ENCODE peak calls at places on chromosomes 1 and 21, in ten cellular contexts. H, R, D, W, Z, I, E, K, L and T are unnamed samples.

GRCh38 chr21:44299085-44299457 is 782 bp upstream of the PFKL start:
- DNase-seq in H (no peak), R (peak; percentile 11), D (no peak), W (peak; percentile 13), Z (peak; percentile 27), I (no peak), E (no peak), K (no peak), L (no peak), T (no peak)

GRCh38 chr1:2318294-2319278 is 72.8 kb downstream of the MORN1 start:
- DNase-seq in H (no peak), R (no peak), D (no peak), W (no peak), Z (no peak), I (no peak), E (no peak), K (no peak), L (no peak), T (no peak)

GRCh38 chr1:183089025-183089639 is 65.9 kb downstream of the LAMC1 start:
- DNase-seq in H (no peak), R (no peak), D (no peak), W (peak; percentile 23), Z (peak; percentile 55), I (no peak), E (no peak), K (peak; percentile 44), L (no peak), T (no peak)

GRCh38 chr1:68111804-68112436 is 61.5 kb upstream of the DIRAS3 start:
- DNase-seq in H (peak; percentile 64), R (peak; percentile 88), D (peak; percentile 43), W (peak; percentile 79), Z (peak; percentile 47), I (peak; percentile 66), E (peak; percentile 56), K (peak; percentile 58), L (peak; percentile 77), T (peak; percentile 67)

GRCh38 chr21:15749045-15749867 is 19.5 kb downstream of the USP25 start:
- DNase-seq in H (no peak), R (peak; percentile 48), D (no peak), W (peak; percentile 50), Z (no peak), I (no peak), E (no peak), K (no peak), L (no peak), T (no peak)

GRCh38 chr1:31954607-31955283 is 16.6 kb upstream of the PTP4A2 start:
- DNase-seq in H (peak; percentile 82), R (peak; percentile 89), D (no peak), W (peak; percentile 91), Z (no peak), I (peak; percentile 89), E (peak; percentile 78), K (peak; percentile 77), L (no peak), T (peak; percentile 76)

GRCh38 chr1:35449334-35450008 is 107.7 kb downstream of the KIAA0319L start:
- DNase-seq in H (no peak), R (no peak), D (no peak), W (peak; percentile 88), Z (no peak), I (no peak), E (no peak), K (no peak), L (no peak), T (no peak)

GRCh38 chr1:93140106-93140505 is 40.1 kb downstream of the TMED5 start:
- DNase-seq in H (no peak), R (no peak), D (no peak), W (no peak), Z (no peak), I (no peak), E (no peak), K (no peak), L (no peak), T (no peak)

GRCh38 chr1:18794561-18794960 is 64.9 kb downstream of the TAS1R2 start:
- DNase-seq in H (no peak), R (no peak), D (peak; percentile 87), W (peak; percentile 12), Z (peak; percentile 34), I (no peak), E (peak; percentile 22), K (no peak), L (peak; percentile 55), T (no peak)

GRCh38 chr1:29640428-29640785 is 404.1 kb downstream of the PTPRU start:
- DNase-seq in H (no peak), R (no peak), D (no peak), W (no peak), Z (no peak), I (no peak), E (no peak), K (no peak), L (no peak), T (no peak)

GRCh38 chr1:73953186-73953585 is 244.8 kb downstream of the LRRIQ3 start:
- DNase-seq in H (no peak), R (no peak), D (no peak), W (no peak), Z (no peak), I (no peak), E (no peak), K (no peak), L (no peak), T (no peak)

GRCh38 chr1:112805155-112805853 is 90.2 kb upstream of the PPM1J start:
- DNase-seq in H (no peak), R (no peak), D (no peak), W (no peak), Z (no peak), I (no peak), E (no peak), K (no peak), L (no peak), T (no peak)
- H3K4me1 ChIP-seq in H (no peaks in the 10 kb centered on the region), R (peaks cover 3% of the 10 kb centered on the region), D (peaks cover 21% of the 10 kb centered on the region), W (peaks cover 6% of the 10 kb centered on the region), Z (peaks cover 66% of the 10 kb centered on the region), I (no peaks in the 10 kb centered on the region), E (no peaks in the 10 kb centered on the region), K (peaks cover 3% of the 10 kb centered on the region), L (peaks cover 8% of the 10 kb centered on the region), T (peaks cover 6% of the 10 kb centered on the region)

GRCh38 chr1:16644179-16645043 is 22.3 kb downstream of the RNU1-3 start:
- DNase-seq in H (peak; percentile 99), R (peak; percentile 99), D (peak; percentile 99), W (peak; percentile 99), Z (peak; percentile 98), I (peak; percentile 98), E (peak; percentile 100), K (peak; percentile 100), L (peak; percentile 100), T (peak; percentile 99)
- TF ChIP-seq CTCF in H (no peak), R (peak; percentile 24), D (no peak), W (peak; percentile 70), Z (peak; percentile 69), I (peak; percentile 64), E (peak; percentile 68), K (peak; percentile 35), L (peak; percentile 43), T (peak; percentile 24)

GRCh38 chr21:34022557-34023335 is 50.6 kb upstream of the MRPS6 start:
- DNase-seq in H (no peak), R (no peak), D (no peak), W (peak; percentile 25), Z (no peak), I (no peak), E (no peak), K (no peak), L (peak; percentile 17), T (peak; percentile 19)
- H3K4me1 ChIP-seq in H (no peaks in the 10 kb centered on the region), R (no peaks in the 10 kb centered on the region), D (peaks cover 17% of the 10 kb centered on the region), W (peaks cover 7% of the 10 kb centered on the region), Z (peaks cover 37% of the 10 kb centered on the region), I (peaks cover 65% of the 10 kb centered on the region), E (no peaks in the 10 kb centered on the region), K (peaks cover 3% of the 10 kb centered on the region), L (peaks cover 26% of the 10 kb centered on the region), T (no peaks in the 10 kb centered on the region)

GRCh38 chr1:21896652-21897532 is 40.2 kb downstream of the HSPG2 start:
- DNase-seq in H (peak; percentile 81), R (peak; percentile 91), D (peak; percentile 43), W (no peak), Z (no peak), I (peak; percentile 86), E (no peak), K (peak; percentile 81), L (peak; percentile 53), T (peak; percentile 84)
- TF ChIP-seq CTCF in H (no peak), R (no peak), D (no peak), W (no peak), Z (no peak), I (no peak), E (no peak), K (no peak), L (no peak), T (no peak)

DNA sequence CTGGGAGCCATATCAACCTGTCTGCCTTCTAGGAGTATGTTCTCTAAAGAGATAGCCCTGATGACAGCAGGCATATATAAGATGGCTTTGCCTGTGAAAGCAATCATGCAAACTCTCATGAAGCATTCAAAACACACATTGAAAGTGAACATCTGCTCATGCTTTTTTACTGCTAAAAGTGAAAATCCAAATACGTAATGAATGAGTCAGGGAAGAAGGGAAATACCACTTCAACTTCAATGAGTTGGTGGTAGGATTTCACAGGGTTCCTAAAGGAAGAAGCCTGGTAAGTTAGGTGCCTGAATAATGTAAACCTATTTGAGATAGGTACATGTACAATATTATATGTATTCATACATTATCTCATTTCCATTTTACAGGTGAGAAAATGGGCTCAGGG is 50.5 kb upstream of the SLFNL1 start:
- DNase-seq in H (no peak), R (no peak), D (no peak), W (no peak), Z (no peak), I (no peak), E (no peak), K (no peak), L (no peak), T (no peak)
- H3K4me1 ChIP-seq in H (no peaks in the 10 kb centered on the region), R (no peaks in the 10 kb centered on the region), D (no peaks in the 10 kb centered on the region), W (peaks cover 4% of the 10 kb centered on the region), Z (no peaks in the 10 kb centered on the region), I (no peaks in the 10 kb centered on the region), E (peaks cover 7% of the 10 kb centered on the region), K (no peaks in the 10 kb centered on the region), L (no peaks in the 10 kb centered on the region), T (no peaks in the 10 kb centered on the region)